ENCODE peak calls at places on chromosomes 16 and 17, in five cellular contexts. J is stomach, S is GM12878, K is GM12864, W is heart right ventricle. M is an unnamed sample.
A peak's percentile ranks its signal among the peaks of the same experiment; 100 is the strongest.

GRCh38 chr17:40015005-40015997 is at the start of gene CSF3:
- DNase-seq in W (no peak), S (no peak), K (no peak), J (peak; percentile 43), M (no peak)

GRCh38 chr17:80644588-80644987 is 100.0 kb downstream of the RPTOR start:
- DNase-seq in K (no peak), W (no peak), S (no peak), J (no peak), M (no peak)

GRCh38 chr16:66903544-66904427 is 14.9 kb downstream of the CDH16 start:
- DNase-seq in J (peak; percentile 50), S (no peak), W (peak; percentile 82), K (no peak), M (no peak)

GRCh38 chr17:74190807-74191206 is 12.7 kb upstream of the RPL38 start:
- DNase-seq in S (no peak), K (no peak), W (no peak), J (no peak), M (peak; percentile 54)

GRCh38 chr17:36600936-36601302 is 464 bp upstream of the MRM1 start:
- DNase-seq in S (no peak), J (no peak), W (no peak), K (no peak), M (no peak)

GRCh38 chr16:4263504-4264436 is 9.1 kb downstream of the TFAP4 start:
- DNase-seq in K (no peak), S (no peak), J (peak; percentile 47), W (peak; percentile 84), M (no peak)

GRCh38 chr16:77374384-77374783 is 60.5 kb downstream of the ADAMTS18 start:
- DNase-seq in W (no peak), J (no peak), K (no peak), S (no peak), M (no peak)

GRCh38 chr17:83053021-83053778 is 26.2 kb upstream of the METRNL start:
- DNase-seq in W (no peak), J (peak; percentile 28), S (no peak), K (no peak), M (no peak)

GRCh38 chr16:57444711-57445110 is 2.5 kb downstream of the CIAPIN1 start:
- DNase-seq in W (no peak), S (no peak), J (no peak), K (no peak), M (no peak)

GRCh38 chr16:15682105-15682570 is 32.1 kb downstream of the NDE1 start:
- DNase-seq in K (no peak), S (no peak), J (peak; percentile 29), W (no peak), M (no peak)

GRCh38 chr16:70437582-70438324 is 1.1 kb downstream of the ST3GAL2 start:
- DNase-seq in J (no peak), S (no peak), W (no peak), K (no peak), M (no peak)

GRCh38 chr16:70438325-70438982 is 446 bp downstream of the ST3GAL2 start:
- DNase-seq in S (no peak), W (peak; percentile 48), J (no peak), K (no peak), M (peak; percentile 28)

GRCh38 chr16:70441406-70441990 is 2.6 kb upstream of the ST3GAL2 start:
- DNase-seq in S (no peak), J (no peak), W (no peak), K (no peak), M (no peak)

GRCh38 chr16:70437017-70437581 is 1.8 kb downstream of the ST3GAL2 start:
- DNase-seq in S (no peak), J (no peak), K (no peak), W (no peak), M (no peak)

GRCh38 chr16:70438983-70439862 is at the start of gene ST3GAL2:
- DNase-seq in J (peak; percentile 89), W (peak; percentile 96), K (peak; percentile 78), S (peak; percentile 74), M (peak; percentile 92)
- TF ChIP-seq CTCF in J (no peak), W (no peak), K (peak; percentile 6), S (no peak), M (no peak)

GRCh38 chr17:48952904-48953303 is 8.3 kb upstream of the SNF8 start:
- DNase-seq in S (peak; percentile 58), K (peak; percentile 18), W (no peak), J (no peak), M (no peak)

GRCh38 chr17:48951572-48951971 is 6.9 kb upstream of the SNF8 start:
- DNase-seq in J (no peak), S (no peak), K (no peak), W (no peak), M (no peak)

DNA sequence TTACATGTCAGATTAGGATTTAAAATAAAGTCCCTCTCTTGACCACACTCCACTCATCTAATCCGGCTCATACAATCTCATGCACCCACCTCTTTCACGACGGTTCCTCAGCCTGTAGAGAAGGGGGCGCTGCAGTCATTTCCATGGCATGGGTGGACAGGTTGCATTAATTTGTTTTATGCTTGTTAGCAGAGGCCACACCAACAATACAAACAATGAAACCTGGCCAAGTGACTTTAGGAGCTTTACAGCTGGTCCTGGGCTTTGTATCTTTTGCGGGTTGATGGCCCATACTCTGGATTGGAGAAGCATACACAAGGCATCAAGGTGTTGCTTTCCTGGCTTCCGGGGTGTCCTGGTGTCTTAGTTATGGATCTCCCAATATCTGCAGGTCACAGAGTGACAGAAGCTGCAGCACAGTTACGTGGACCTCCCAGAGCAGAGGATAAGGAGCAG is 9.7 kb upstream of the SNF8 start:
- DNase-seq in S (no peak), W (no peak), J (no peak), K (no peak), M (peak; percentile 19)
- TF ChIP-seq CTCF in S (no peak), W (peak; percentile 20), J (no peak), K (peak; percentile 28), M (peak; percentile 56)

DNA sequence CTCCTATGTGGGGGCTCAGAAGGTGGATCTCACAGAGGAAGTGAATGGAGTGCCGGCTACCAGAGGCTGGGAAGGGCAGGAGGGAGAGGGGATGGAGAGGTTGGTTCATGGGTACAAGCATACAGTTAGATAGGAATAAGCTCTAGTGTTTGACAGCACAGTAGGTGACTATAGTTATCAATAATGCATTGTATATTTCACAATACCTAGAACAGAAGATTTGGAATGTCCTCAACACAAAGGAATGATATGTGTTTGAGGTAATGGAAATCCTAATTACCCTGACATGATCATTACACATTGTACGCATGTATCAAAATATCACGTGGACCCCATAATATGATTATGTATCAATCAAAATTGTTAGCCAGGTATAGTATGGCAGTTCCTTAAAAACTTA is 38.9 kb upstream of the MED9 start:
- DNase-seq in J (no peak), W (no peak), K (no peak), S (no peak), M (no peak)
- TF ChIP-seq CTCF in J (no peak), W (no peak), K (no peak), S (no peak), M (no peak)

GRCh38 chr17:2708585-2709172 is 2.9 kb downstream of the CLUH start:
- DNase-seq in S (no peak), J (no peak), K (no peak), W (no peak), M (no peak)

GRCh38 chr17:2705888-2706795 is 5.4 kb downstream of the CLUH start:
- DNase-seq in K (no peak), S (no peak), J (no peak), W (no peak), M (no peak)

GRCh38 chr17:2706911-2707510 is 4.6 kb downstream of the CLUH start:
- DNase-seq in J (no peak), S (no peak), W (no peak), K (no peak), M (no peak)

GRCh38 chr17:2709173-2709661 is 2.3 kb downstream of the CLUH start:
- DNase-seq in W (no peak), S (peak; percentile 23), K (peak; percentile 38), J (peak; percentile 88), M (no peak)

GRCh38 chr17:2707721-2708584 is 3.6 kb downstream of the CLUH start:
- DNase-seq in S (no peak), J (peak; percentile 60), K (no peak), W (peak; percentile 83), M (no peak)
- TF ChIP-seq CTCF in S (peak; percentile 30), J (no peak), K (peak; percentile 51), W (peak; percentile 44), M (peak; percentile 52)

GRCh38 chr17:38918916-38919315 is 6.5 kb upstream of the LASP1NB start:
- DNase-seq in W (no peak), S (no peak), K (no peak), J (no peak), M (no peak)

GRCh38 chr17:38916771-38917170 is 8.6 kb upstream of the LASP1NB start:
- DNase-seq in K (no peak), W (no peak), S (no peak), J (peak; percentile 5), M (no peak)

GRCh38 chr17:38915639-38915995 is 9.8 kb upstream of the LASP1NB start:
- DNase-seq in K (no peak), W (no peak), J (peak; percentile 4), S (no peak), M (no peak)

GRCh38 chr17:38918129-38918913 is 7.1 kb upstream of the LASP1NB start:
- DNase-seq in J (peak; percentile 24), W (no peak), K (no peak), S (no peak), M (no peak)

DNA sequence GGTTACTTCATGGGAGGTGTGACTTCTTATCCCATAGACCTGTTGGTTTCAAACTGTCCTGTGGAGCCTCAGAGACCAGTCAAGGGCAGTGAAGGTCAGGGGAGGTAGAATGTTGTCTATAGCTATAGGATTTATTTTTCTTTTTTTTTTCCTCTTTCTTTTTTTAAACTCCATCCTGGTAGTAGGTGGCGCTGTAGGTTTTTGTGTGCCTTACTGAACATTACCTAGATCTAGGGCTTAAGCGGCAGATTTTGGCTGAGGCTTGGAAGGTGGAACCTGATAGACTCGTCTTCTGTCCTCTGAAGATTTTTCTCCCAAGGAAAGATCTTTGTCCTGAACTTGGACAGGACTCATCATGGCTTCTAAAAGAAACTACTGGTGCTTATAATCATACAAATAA is 8.2 kb upstream of the LASP1NB start:
- DNase-seq in J (no peak), W (no peak), S (no peak), K (no peak), M (no peak)
- TF ChIP-seq CTCF in J (no peak), W (no peak), S (no peak), K (no peak), M (no peak)

GRCh38 chr16:14202697-14203096 is 131.6 kb downstream of the MRTFB start:
- DNase-seq in S (no peak), W (no peak), J (no peak), K (no peak), M (no peak)
- TF ChIP-seq CTCF in S (peak; percentile 37), W (peak; percentile 36), J (no peak), K (peak; percentile 21), M (peak; percentile 50)

GRCh38 chr16:1445518-1446197 is 1.3 kb upstream of the CCDC154 start:
- DNase-seq in K (no peak), J (no peak), S (no peak), W (no peak), M (no peak)
- TF ChIP-seq CTCF in K (no peak), J (no peak), S (no peak), W (no peak), M (no peak)

DNA sequence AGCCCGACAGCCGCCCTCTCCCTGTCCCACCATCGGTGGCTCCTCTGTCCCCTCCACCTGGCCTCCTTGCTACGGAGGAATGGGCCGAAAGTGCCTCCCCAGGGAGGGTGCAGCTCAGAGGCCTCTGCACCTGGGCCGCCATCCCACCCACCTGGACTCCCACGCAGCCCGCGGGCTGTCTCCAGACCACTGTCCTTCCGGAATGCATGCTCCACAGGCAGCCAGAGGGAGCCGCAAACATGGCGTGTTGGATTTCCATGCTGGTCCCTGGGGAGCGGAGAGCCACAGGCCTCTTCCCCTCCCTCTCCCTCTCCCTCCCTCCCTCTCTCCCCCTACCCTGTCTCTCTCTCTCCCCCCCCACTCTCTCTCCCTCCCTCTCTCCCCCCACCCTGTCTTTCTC is 3.0 kb downstream of the SSTR5 start:
- DNase-seq in J (no peak), K (no peak), W (no peak), S (no peak), M (no peak)
- TF ChIP-seq CTCF in J (no peak), K (no peak), W (no peak), S (no peak), M (no peak)

M was measured in progenitor cell of endocrine pancreas.